ENCODE peak calls at places on chromosomes 3 and 15, in nine cellular contexts. One of them, this sample, is unnamed.

GRCh38 chr3:19029837-19030835 is 118.2 kb upstream of the KCNH8 start:
- DNase-seq in DND-41: peak; percentile 7
- DNase-seq in tibial artery: no peak
- DNase-seq in CD8-positive, alpha-beta T cell: no peak
- DNase-seq in GM06990: no peak
- DNase-seq in PC-9: no peak
- DNase-seq in NB4: peak; percentile 2
- DNase-seq in bronchial epithelial cell: peak; percentile 33
- DNase-seq in testis: no peak
- DNase-seq in this sample: no peak

GRCh38 chr3:195139876-195140240 is 131.1 kb downstream of the XXYLT1 start:
- DNase-seq in DND-41: no peak
- DNase-seq in tibial artery: no peak
- DNase-seq in CD8-positive, alpha-beta T cell: no peak
- DNase-seq in GM06990: no peak
- DNase-seq in PC-9: peak; percentile 47
- DNase-seq in NB4: no peak
- DNase-seq in bronchial epithelial cell: peak; percentile 77
- DNase-seq in testis: no peak
- DNase-seq in this sample: no peak

GRCh38 chr15:89361451-89362202 is 27.0 kb upstream of the POLG start:
- DNase-seq in DND-41: peak; percentile 52
- DNase-seq in tibial artery: peak; percentile 33
- DNase-seq in CD8-positive, alpha-beta T cell: peak; percentile 58
- DNase-seq in GM06990: no peak
- DNase-seq in PC-9: peak; percentile 66
- DNase-seq in NB4: peak; percentile 82
- DNase-seq in bronchial epithelial cell: peak; percentile 26
- DNase-seq in testis: peak; percentile 74
- DNase-seq in this sample: peak; percentile 80

GRCh38 chr3:115697263-115698053 is 74.1 kb downstream of the GAP43 start:
- DNase-seq in DND-41: no peak
- DNase-seq in tibial artery: no peak
- DNase-seq in CD8-positive, alpha-beta T cell: no peak
- DNase-seq in GM06990: no peak
- DNase-seq in PC-9: no peak
- DNase-seq in NB4: peak; percentile 5
- DNase-seq in bronchial epithelial cell: no peak
- DNase-seq in testis: no peak
- DNase-seq in this sample: no peak

GRCh38 chr3:168117059-168117458 is 21.3 kb upstream of the GOLIM4 start:
- DNase-seq in DND-41: no peak
- DNase-seq in tibial artery: no peak
- DNase-seq in CD8-positive, alpha-beta T cell: no peak
- DNase-seq in GM06990: no peak
- DNase-seq in PC-9: no peak
- DNase-seq in NB4: no peak
- DNase-seq in bronchial epithelial cell: peak; percentile 87
- DNase-seq in testis: no peak
- DNase-seq in this sample: no peak

GRCh38 chr3:128505771-128506170 is 12.8 kb upstream of the GATA2 start:
- DNase-seq in DND-41: no peak
- DNase-seq in tibial artery: no peak
- DNase-seq in CD8-positive, alpha-beta T cell: no peak
- DNase-seq in GM06990: no peak
- DNase-seq in PC-9: no peak
- DNase-seq in NB4: peak; percentile 60
- DNase-seq in bronchial epithelial cell: no peak
- DNase-seq in testis: no peak
- DNase-seq in this sample: no peak

GRCh38 chr3:157335677-157336076 is 101.0 kb upstream of the PTX3 start:
- DNase-seq in DND-41: no peak
- DNase-seq in tibial artery: no peak
- DNase-seq in CD8-positive, alpha-beta T cell: no peak
- DNase-seq in GM06990: no peak
- DNase-seq in PC-9: no peak
- DNase-seq in NB4: peak; percentile 15
- DNase-seq in bronchial epithelial cell: peak; percentile 25
- DNase-seq in testis: no peak
- DNase-seq in this sample: peak; percentile 57

GRCh38 chr3:142211034-142211433 is 14.4 kb downstream of the GK5 start:
- DNase-seq in DND-41: peak; percentile 52
- DNase-seq in tibial artery: no peak
- DNase-seq in CD8-positive, alpha-beta T cell: no peak
- DNase-seq in GM06990: no peak
- DNase-seq in PC-9: no peak
- DNase-seq in NB4: peak; percentile 29
- DNase-seq in bronchial epithelial cell: no peak
- DNase-seq in testis: peak; percentile 33
- DNase-seq in this sample: no peak

GRCh38 chr15:26125664-26126063 is 262.5 kb upstream of the ATP10A start:
- DNase-seq in DND-41: no peak
- DNase-seq in tibial artery: no peak
- DNase-seq in CD8-positive, alpha-beta T cell: no peak
- DNase-seq in GM06990: no peak
- DNase-seq in PC-9: no peak
- DNase-seq in NB4: no peak
- DNase-seq in bronchial epithelial cell: peak; percentile 9
- DNase-seq in testis: no peak
- DNase-seq in this sample: no peak

GRCh38 chr3:71398157-71398836 is 185.2 kb downstream of the FOXP1 start:
- DNase-seq in DND-41: no peak
- DNase-seq in tibial artery: no peak
- DNase-seq in CD8-positive, alpha-beta T cell: no peak
- DNase-seq in GM06990: no peak
- DNase-seq in PC-9: no peak
- DNase-seq in NB4: no peak
- DNase-seq in bronchial epithelial cell: no peak
- DNase-seq in testis: no peak
- DNase-seq in this sample: no peak

GRCh38 chr15:40743921-40744809 is 10.9 kb downstream of the RMDN3 start:
- DNase-seq in DND-41: no peak
- DNase-seq in tibial artery: no peak
- DNase-seq in CD8-positive, alpha-beta T cell: peak; percentile 69
- DNase-seq in GM06990: no peak
- DNase-seq in PC-9: no peak
- DNase-seq in NB4: peak; percentile 74
- DNase-seq in bronchial epithelial cell: peak; percentile 93
- DNase-seq in testis: no peak
- DNase-seq in this sample: no peak

GRCh38 chr15:58200739-58201138 is 62.6 kb downstream of the AQP9 start:
- DNase-seq in DND-41: no peak
- DNase-seq in tibial artery: no peak
- DNase-seq in CD8-positive, alpha-beta T cell: no peak
- DNase-seq in GM06990: no peak
- DNase-seq in PC-9: no peak
- DNase-seq in NB4: no peak
- DNase-seq in bronchial epithelial cell: no peak
- DNase-seq in testis: no peak
- DNase-seq in this sample: no peak

GRCh38 chr3:77563012-77563411 is 523.1 kb downstream of the ROBO2 start:
- DNase-seq in DND-41: no peak
- DNase-seq in tibial artery: no peak
- DNase-seq in CD8-positive, alpha-beta T cell: no peak
- DNase-seq in GM06990: no peak
- DNase-seq in PC-9: peak; percentile 58
- DNase-seq in NB4: no peak
- DNase-seq in bronchial epithelial cell: peak; percentile 6
- DNase-seq in testis: no peak
- DNase-seq in this sample: no peak
- TF ChIP-seq CTCF in DND-41: no peak
- TF ChIP-seq CTCF in tibial artery: no peak
- TF ChIP-seq CTCF in CD8-positive, alpha-beta T cell: no peak
- TF ChIP-seq CTCF in GM06990: no peak
- TF ChIP-seq CTCF in PC-9: no peak
- TF ChIP-seq CTCF in NB4: no peak
- TF ChIP-seq CTCF in bronchial epithelial cell: no peak
- TF ChIP-seq CTCF in testis: no peak
- TF ChIP-seq CTCF in this sample: no peak

GRCh38 chr3:70308760-70309159 is 3.7 kb downstream of the MDFIC2 start:
- DNase-seq in DND-41: no peak
- DNase-seq in tibial artery: no peak
- DNase-seq in CD8-positive, alpha-beta T cell: no peak
- DNase-seq in GM06990: no peak
- DNase-seq in PC-9: no peak
- DNase-seq in NB4: peak; percentile 6
- DNase-seq in bronchial epithelial cell: peak; percentile 7
- DNase-seq in testis: peak; percentile 24
- DNase-seq in this sample: no peak
- TF ChIP-seq CTCF in DND-41: peak; percentile 30
- TF ChIP-seq CTCF in tibial artery: no peak
- TF ChIP-seq CTCF in CD8-positive, alpha-beta T cell: no peak
- TF ChIP-seq CTCF in GM06990: peak; percentile 24
- TF ChIP-seq CTCF in PC-9: no peak
- TF ChIP-seq CTCF in NB4: no peak
- TF ChIP-seq CTCF in bronchial epithelial cell: no peak
- TF ChIP-seq CTCF in testis: no peak
- TF ChIP-seq CTCF in this sample: peak; percentile 42

GRCh38 chr15:55829826-55830225 is 86.9 kb upstream of the PRTG start:
- DNase-seq in DND-41: peak; percentile 8
- DNase-seq in tibial artery: no peak
- DNase-seq in CD8-positive, alpha-beta T cell: no peak
- DNase-seq in GM06990: peak; percentile 36
- DNase-seq in PC-9: no peak
- DNase-seq in NB4: peak; percentile 43
- DNase-seq in bronchial epithelial cell: peak; percentile 77
- DNase-seq in testis: no peak
- DNase-seq in this sample: no peak

GRCh38 chr15:55824857-55825613 is 82.1 kb upstream of the PRTG start:
- DNase-seq in DND-41: no peak
- DNase-seq in tibial artery: no peak
- DNase-seq in CD8-positive, alpha-beta T cell: no peak
- DNase-seq in GM06990: no peak
- DNase-seq in PC-9: no peak
- DNase-seq in NB4: no peak
- DNase-seq in bronchial epithelial cell: no peak
- DNase-seq in testis: no peak
- DNase-seq in this sample: no peak

GRCh38 chr15:55827965-55828364 is 85.0 kb upstream of the PRTG start:
- DNase-seq in DND-41: no peak
- DNase-seq in tibial artery: no peak
- DNase-seq in CD8-positive, alpha-beta T cell: no peak
- DNase-seq in GM06990: no peak
- DNase-seq in PC-9: no peak
- DNase-seq in NB4: no peak
- DNase-seq in bronchial epithelial cell: no peak
- DNase-seq in testis: no peak
- DNase-seq in this sample: no peak

GRCh38 chr15:55823699-55824098 is 80.7 kb upstream of the PRTG start:
- DNase-seq in DND-41: no peak
- DNase-seq in tibial artery: no peak
- DNase-seq in CD8-positive, alpha-beta T cell: no peak
- DNase-seq in GM06990: no peak
- DNase-seq in PC-9: no peak
- DNase-seq in NB4: no peak
- DNase-seq in bronchial epithelial cell: no peak
- DNase-seq in testis: no peak
- DNase-seq in this sample: no peak

GRCh38 chr15:55827204-55827603 is 84.3 kb upstream of the PRTG start:
- DNase-seq in DND-41: peak; percentile 37
- DNase-seq in tibial artery: no peak
- DNase-seq in CD8-positive, alpha-beta T cell: no peak
- DNase-seq in GM06990: no peak
- DNase-seq in PC-9: no peak
- DNase-seq in NB4: no peak
- DNase-seq in bronchial epithelial cell: no peak
- DNase-seq in testis: no peak
- DNase-seq in this sample: no peak
- TF ChIP-seq CTCF in DND-41: peak; percentile 14
- TF ChIP-seq CTCF in tibial artery: no peak
- TF ChIP-seq CTCF in CD8-positive, alpha-beta T cell: no peak
- TF ChIP-seq CTCF in GM06990: no peak
- TF ChIP-seq CTCF in PC-9: no peak
- TF ChIP-seq CTCF in NB4: no peak
- TF ChIP-seq CTCF in bronchial epithelial cell: no peak
- TF ChIP-seq CTCF in testis: no peak
- TF ChIP-seq CTCF in this sample: no peak

GRCh38 chr3:125061646-125062045 is 5.8 kb upstream of the HEG1 start:
- DNase-seq in DND-41: no peak
- DNase-seq in tibial artery: no peak
- DNase-seq in CD8-positive, alpha-beta T cell: no peak
- DNase-seq in GM06990: no peak
- DNase-seq in PC-9: no peak
- DNase-seq in NB4: no peak
- DNase-seq in bronchial epithelial cell: no peak
- DNase-seq in testis: no peak
- DNase-seq in this sample: no peak

GRCh38 chr3:125058529-125058928 is 2.7 kb upstream of the HEG1 start:
- DNase-seq in DND-41: no peak
- DNase-seq in tibial artery: no peak
- DNase-seq in CD8-positive, alpha-beta T cell: no peak
- DNase-seq in GM06990: no peak
- DNase-seq in PC-9: no peak
- DNase-seq in NB4: no peak
- DNase-seq in bronchial epithelial cell: no peak
- DNase-seq in testis: no peak
- DNase-seq in this sample: no peak

GRCh38 chr3:125058959-125059358 is 3.2 kb upstream of the HEG1 start:
- DNase-seq in DND-41: no peak
- DNase-seq in tibial artery: no peak
- DNase-seq in CD8-positive, alpha-beta T cell: no peak
- DNase-seq in GM06990: no peak
- DNase-seq in PC-9: no peak
- DNase-seq in NB4: no peak
- DNase-seq in bronchial epithelial cell: no peak
- DNase-seq in testis: no peak
- DNase-seq in this sample: no peak

GRCh38 chr3:125061170-125061569 is 5.4 kb upstream of the HEG1 start:
- DNase-seq in DND-41: no peak
- DNase-seq in tibial artery: peak; percentile 78
- DNase-seq in CD8-positive, alpha-beta T cell: no peak
- DNase-seq in GM06990: no peak
- DNase-seq in PC-9: no peak
- DNase-seq in NB4: no peak
- DNase-seq in bronchial epithelial cell: no peak
- DNase-seq in testis: peak; percentile 80
- DNase-seq in this sample: no peak

DNA sequence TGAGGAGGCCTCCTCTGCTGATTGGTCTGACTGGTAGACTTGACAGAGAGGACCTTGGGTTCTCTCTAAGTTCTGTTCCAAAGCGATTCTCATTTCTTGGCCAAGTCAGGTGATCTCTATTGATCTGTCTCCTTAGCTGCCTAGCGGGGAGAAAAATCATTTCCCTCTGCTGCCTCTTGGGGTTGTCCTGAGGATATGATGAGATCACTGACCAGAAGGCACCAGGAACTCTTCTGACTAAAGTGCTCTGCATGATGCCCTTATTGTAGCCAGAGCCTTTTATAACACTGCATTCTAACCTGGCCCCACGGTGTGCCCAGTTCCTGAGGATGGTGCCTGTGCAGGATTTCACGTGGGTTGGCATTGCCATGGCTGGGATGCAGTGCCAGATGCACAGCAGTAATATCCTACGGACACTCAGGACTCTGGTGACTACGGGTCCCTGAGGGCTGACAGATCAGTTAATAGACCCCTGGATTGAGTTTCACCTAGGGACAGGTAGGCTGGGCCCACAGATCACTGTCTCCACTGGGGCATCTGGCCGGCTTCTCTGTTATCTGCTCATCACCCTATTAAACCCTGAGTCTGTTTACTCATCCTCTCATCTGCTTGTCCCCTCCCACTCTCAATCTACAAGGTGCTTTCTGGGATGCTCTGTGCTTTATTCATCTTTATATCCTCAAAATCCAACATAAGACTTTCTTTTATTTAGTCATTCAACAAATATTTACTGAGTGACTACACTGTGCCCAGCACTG is 3.9 kb upstream of the HEG1 start:
- DNase-seq in DND-41: no peak
- DNase-seq in tibial artery: no peak
- DNase-seq in CD8-positive, alpha-beta T cell: no peak
- DNase-seq in GM06990: no peak
- DNase-seq in PC-9: no peak
- DNase-seq in NB4: no peak
- DNase-seq in bronchial epithelial cell: no peak
- DNase-seq in testis: no peak
- DNase-seq in this sample: no peak
- TF ChIP-seq CTCF in DND-41: no peak
- TF ChIP-seq CTCF in tibial artery: no peak
- TF ChIP-seq CTCF in CD8-positive, alpha-beta T cell: no peak
- TF ChIP-seq CTCF in GM06990: no peak
- TF ChIP-seq CTCF in PC-9: no peak
- TF ChIP-seq CTCF in NB4: no peak
- TF ChIP-seq CTCF in bronchial epithelial cell: no peak
- TF ChIP-seq CTCF in testis: peak; percentile 17
- TF ChIP-seq CTCF in this sample: peak; percentile 19

This sample was measured in neural crest cell.